ENCODE peak calls at places on chromosomes 7 and 10, in four cellular contexts. F is thoracic aorta, R is suprapubic skin, K is heart right ventricle. J is an unnamed sample.

GRCh38 chr7:121016976-121017375 is 28.5 kb downstream of the CPED1 start:
- DNase-seq in R (no peak), K (peak; percentile 18), F (no peak), J (no peak)

GRCh38 chr7:66454600-66455225 is 174.0 kb upstream of the KCTD7 start:
- DNase-seq in K (no peak), R (no peak), F (no peak), J (no peak)

GRCh38 chr10:68047088-68047487 is 28.0 kb downstream of the HERC4 start:
- DNase-seq in K (no peak), F (no peak), R (no peak), J (no peak)

GRCh38 chr10:12729885-12730284 is 271.6 kb downstream of the CCDC3 start:
- DNase-seq in F (no peak), K (no peak), R (no peak), J (no peak)

GRCh38 chr10:22486431-22486830 is 141.1 kb downstream of the SPAG6 start:
- DNase-seq in R (no peak), K (no peak), F (no peak), J (no peak)

GRCh38 chr10:86671419-86671818 is 3.1 kb downstream of the LDB3 start:
- DNase-seq in K (no peak), R (no peak), F (no peak), J (peak; percentile 61)

GRCh38 chr10:89302628-89303027 is 782 bp downstream of the IFIT2 start:
- DNase-seq in R (no peak), K (no peak), F (no peak), J (peak; percentile 36)

GRCh38 chr7:129184979-129185670 is 3.3 kb upstream of the SMO start:
- DNase-seq in R (no peak), K (no peak), F (no peak), J (no peak)

GRCh38 chr7:119270045-119270464 is 1002.9 kb upstream of the KCND2 start:
- DNase-seq in R (no peak), F (no peak), K (no peak), J (peak; percentile 48)

GRCh38 chr10:15180736-15181135 is 12.2 kb upstream of the NMT2 start:
- DNase-seq in K (no peak), F (no peak), R (no peak), J (no peak)

GRCh38 chr7:142301923-142302550 is 44.2 kb upstream of the PRSS58 start:
- DNase-seq in R (no peak), F (no peak), K (no peak), J (peak; percentile 26)

GRCh38 chr10:103794996-103795395 is 60.4 kb downstream of the SH3PXD2A start:
- DNase-seq in F (no peak), K (no peak), R (no peak), J (no peak)

GRCh38 chr7:113314594-113314993 is 196.2 kb upstream of the SMIM30 start:
- DNase-seq in R (no peak), F (no peak), K (no peak), J (no peak)

GRCh38 chr7:126778101-126778500 is 474.6 kb downstream of the GRM8 start:
- DNase-seq in K (no peak), F (no peak), R (no peak), J (no peak)

GRCh38 chr7:67019562-67020390 is 23.1 kb downstream of the TYW1 start:
- DNase-seq in F (no peak), R (no peak), K (no peak), J (peak; percentile 78)

GRCh38 chr10:131311661-131312260 is at the start of gene TCERG1L:
- DNase-seq in K (no peak), R (no peak), F (no peak), J (no peak)

GRCh38 chr10:96257944-96258343 is 13.4 kb downstream of the BLNK start:
- DNase-seq in K (peak; percentile 48), R (no peak), F (peak; percentile 21), J (no peak)

GRCh38 chr7:47416454-47417121 is 165.3 kb downstream of the TNS3 start:
- DNase-seq in K (no peak), R (peak; percentile 50), F (no peak), J (no peak)

GRCh38 chr7:80134536-80135305 is at the start of gene GNAI1:
- DNase-seq in F (no peak), R (peak; percentile 82), K (peak; percentile 50), J (peak; percentile 39)

GRCh38 chr10:90779573-90779972 is 78.3 kb downstream of the HTR7 start:
- DNase-seq in K (no peak), F (no peak), R (no peak), J (no peak)

GRCh38 chr7:19116121-19117080 is 1.0 kb downstream of the TWIST1 start:
- DNase-seq in K (no peak), R (no peak), F (no peak), J (no peak)

GRCh38 chr7:151168022-151168786 is 710 bp upstream of the GBX1 start:
- DNase-seq in F (no peak), R (no peak), K (no peak), J (peak; percentile 25)

GRCh38 chr7:99094369-99094768 is 49.5 kb downstream of the SMURF1 start:
- DNase-seq in R (no peak), F (no peak), K (no peak), J (no peak)

GRCh38 chr7:76343294-76343930 is 15.4 kb downstream of the YWHAG start:
- DNase-seq in F (no peak), K (no peak), R (no peak), J (no peak)
- H3K4me1 ChIP-seq in F (peaks cover 46% of the 10 kb centered on the region), K (peaks cover 7% of the 10 kb centered on the region), R (peaks cover 13% of the 10 kb centered on the region), J (peaks cover 5% of the 10 kb centered on the region)

DNA sequence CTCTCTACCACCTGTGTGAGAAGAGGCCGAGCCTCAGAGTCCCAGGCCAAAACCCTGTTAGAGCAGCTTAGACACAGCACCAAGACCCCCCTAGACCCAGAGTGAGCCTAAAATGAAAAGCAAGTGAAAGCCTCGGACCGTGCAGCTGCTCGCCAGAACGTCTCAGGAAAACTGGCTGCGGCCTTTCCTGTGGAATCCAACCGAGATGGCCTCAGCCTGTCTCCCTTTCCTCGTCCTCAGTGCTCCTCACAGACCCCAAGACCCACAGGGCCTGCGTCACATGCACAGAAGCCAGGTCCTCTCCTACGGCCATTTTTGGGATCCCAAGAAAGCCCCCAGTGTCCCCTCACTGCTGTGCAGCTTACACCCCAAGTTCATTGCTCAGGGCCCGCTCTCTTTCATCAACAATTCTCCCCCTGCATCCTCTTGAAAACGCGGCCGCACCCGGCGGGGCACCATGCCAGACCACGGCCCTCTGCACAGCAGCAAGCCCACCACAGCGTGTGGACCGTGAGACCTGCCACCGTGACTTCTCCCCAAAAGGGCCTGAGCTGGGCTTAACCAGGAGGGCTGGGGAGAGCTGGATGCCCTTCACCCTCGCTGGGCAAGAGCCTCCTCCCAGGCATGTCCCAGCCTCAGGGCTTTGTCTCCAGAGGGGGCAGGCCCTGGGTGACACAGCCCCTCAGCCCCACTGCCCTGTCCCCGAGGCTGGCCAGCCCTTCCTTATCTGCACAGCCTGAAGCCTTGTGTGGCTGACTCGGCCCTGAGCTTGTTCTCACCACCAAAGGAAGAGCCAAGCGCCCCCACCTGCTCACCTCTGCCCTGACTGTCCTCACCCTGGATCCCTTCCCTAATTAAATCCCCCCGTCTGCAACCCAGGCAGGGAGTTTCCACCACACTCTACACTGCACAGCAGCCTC is 142.9 kb downstream of the PTPRN2 start:
- DNase-seq in F (no peak), R (no peak), K (no peak), J (no peak)
- H3K9me3 ChIP-seq in F (no peaks in the 10 kb centered on the region), R (no peaks in the 10 kb centered on the region), K (no peaks in the 10 kb centered on the region), J (no peaks in the 10 kb centered on the region)

GRCh38 chr7:107439025-107439424 is 30.8 kb upstream of the GPR22 start:
- DNase-seq in F (no peak), R (no peak), K (no peak), J (no peak)
- H3K27ac ChIP-seq in F (no peak overlapping the region), R (no peak overlapping the region), K (no peak overlapping the region), J (no peak overlapping the region)

DNA sequence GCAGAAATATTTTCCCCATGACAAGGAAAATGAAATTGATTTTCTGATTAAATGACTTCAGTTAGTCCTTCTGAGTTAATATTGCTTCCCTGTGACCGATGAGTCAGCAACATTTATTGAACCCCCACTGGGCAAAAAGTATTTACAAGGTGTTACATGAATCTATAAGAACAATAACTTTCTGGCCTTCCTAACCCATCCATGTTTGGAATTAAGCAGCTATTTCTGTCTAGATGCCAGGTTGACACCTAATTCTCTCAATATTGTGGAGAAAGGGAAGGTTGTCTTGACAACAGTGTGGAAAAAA is 112.9 kb upstream of the JAZF1 start:
- DNase-seq in K (no peak), F (no peak), R (no peak), J (no peak)
- H3K4me1 ChIP-seq in K (no peaks in the 10 kb centered on the region), F (no peaks in the 10 kb centered on the region), R (no peaks in the 10 kb centered on the region), J (no peaks in the 10 kb centered on the region)

DNA sequence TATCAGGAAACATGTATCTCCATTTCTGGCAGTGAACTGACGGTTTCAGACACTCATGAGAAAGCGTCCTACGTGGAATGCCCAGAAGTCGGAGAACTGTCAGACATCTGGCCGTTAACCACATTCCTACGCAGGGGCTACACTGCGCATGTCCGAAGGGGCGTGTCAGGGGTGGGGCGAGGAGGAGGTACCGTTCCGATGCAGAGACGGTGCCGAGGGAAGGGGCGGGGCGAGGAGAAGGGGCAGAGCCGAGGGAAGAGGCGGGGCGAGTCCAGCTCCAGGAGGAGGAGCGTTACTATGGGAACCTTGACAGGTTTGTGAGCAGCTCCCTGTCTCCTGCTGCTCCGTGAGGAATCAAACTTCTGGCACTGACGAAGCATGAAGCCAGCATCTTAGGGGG is 366.9 kb upstream of the NUPR2 start:
- DNase-seq in F (no peak), R (no peak), K (no peak), J (no peak)
- H3K9me3 ChIP-seq in F (peaks cover 19% of the 10 kb centered on the region), R (peaks cover 56% of the 10 kb centered on the region), K (peaks cover 98% of the 10 kb centered on the region), J (peaks cover 6% of the 10 kb centered on the region)

GRCh38 chr10:52570490-52570889 is 202.1 kb downstream of the MBL2 start:
- DNase-seq in K (no peak), R (no peak), F (no peak), J (no peak)
- H3K27ac ChIP-seq in K (no peak overlapping the region), R (no peak overlapping the region), F (no peak overlapping the region), J (no peak overlapping the region)

GRCh38 chr7:26850193-26850651 is 14.2 kb downstream of the SKAP2 start:
- DNase-seq in R (no peak), K (no peak), F (no peak), J (no peak)
- H3K4me1 ChIP-seq in R (no peaks in the 10 kb centered on the region), K (no peaks in the 10 kb centered on the region), F (no peaks in the 10 kb centered on the region), J (no peaks in the 10 kb centered on the region)

DNA sequence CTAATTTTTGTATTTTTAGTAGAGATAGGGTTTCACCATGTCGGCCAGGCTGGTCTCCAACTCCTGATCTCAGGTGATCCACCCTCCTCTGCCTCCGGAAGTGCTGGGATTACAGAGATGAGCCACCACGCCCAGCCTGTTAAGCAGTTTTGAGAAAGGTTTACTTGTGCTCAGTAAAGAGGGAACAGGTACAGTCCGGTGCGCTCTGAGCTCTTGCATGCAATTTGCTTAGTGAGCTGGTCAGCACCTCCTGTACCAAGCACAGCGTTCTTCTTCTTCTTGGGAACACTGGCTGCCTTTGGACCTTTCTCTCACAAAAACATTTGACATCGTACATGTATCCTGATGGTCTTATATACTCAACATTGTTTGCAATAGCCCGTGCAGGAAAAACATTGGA is 118.3 kb downstream of the AKR1D1 start:
- DNase-seq in K (no peak), F (no peak), R (no peak), J (no peak)
- H3K9me3 ChIP-seq in K (no peaks in the 10 kb centered on the region), F (no peaks in the 10 kb centered on the region), R (no peaks in the 10 kb centered on the region), J (no peaks in the 10 kb centered on the region)

GRCh38 chr7:25012254-25012653 is 32.3 kb upstream of the OSBPL3 start:
- DNase-seq in R (no peak), F (no peak), K (no peak), J (no peak)
- H3K27ac ChIP-seq in R (no peak overlapping the region), F (no peak overlapping the region), K (no peak overlapping the region), J (no peak overlapping the region)